ENCODE peak calls at places on chromosome 20, in four cellular contexts. One of them, this sample, is unnamed.

GRCh38 chr20:10040070-10040970 is 5.5 kb downstream of the ANKEF1 start:
- DNase-seq in nephron progenitor cell: no peak
- DNase-seq in CD4-positive, alpha-beta T cell: no peak
- DNase-seq in heart left ventricle: no peak
- DNase-seq in this sample: no peak

GRCh38 chr20:14148042-14148441 is 152.7 kb downstream of the MACROD2 start:
- DNase-seq in nephron progenitor cell: no peak
- DNase-seq in CD4-positive, alpha-beta T cell: no peak
- DNase-seq in heart left ventricle: no peak
- DNase-seq in this sample: no peak

GRCh38 chr20:25270829-25271251 is 23.0 kb downstream of the PYGB start:
- DNase-seq in nephron progenitor cell: no peak
- DNase-seq in CD4-positive, alpha-beta T cell: no peak
- DNase-seq in heart left ventricle: peak
- DNase-seq in this sample: peak

GRCh38 chr20:62350098-62350628 is 16.9 kb downstream of the LAMA5 start:
- DNase-seq in nephron progenitor cell: no peak
- DNase-seq in CD4-positive, alpha-beta T cell: no peak
- DNase-seq in heart left ventricle: peak
- DNase-seq in this sample: no peak

GRCh38 chr20:23174821-23175220 is 88.7 kb upstream of the CD93 start:
- DNase-seq in nephron progenitor cell: no peak
- DNase-seq in CD4-positive, alpha-beta T cell: no peak
- DNase-seq in heart left ventricle: no peak
- DNase-seq in this sample: no peak

GRCh38 chr20:59748555-59749292 is 144.4 kb downstream of the PHACTR3 start:
- DNase-seq in nephron progenitor cell: no peak
- DNase-seq in CD4-positive, alpha-beta T cell: no peak
- DNase-seq in heart left ventricle: no peak
- DNase-seq in this sample: no peak

GRCh38 chr20:43750774-43751166 is 24.0 kb upstream of the GTSF1L start:
- DNase-seq in nephron progenitor cell: no peak
- DNase-seq in CD4-positive, alpha-beta T cell: no peak
- DNase-seq in heart left ventricle: no peak
- DNase-seq in this sample: no peak

GRCh38 chr20:16914277-16914676 is 166.1 kb downstream of the OTOR start:
- DNase-seq in nephron progenitor cell: no peak
- DNase-seq in CD4-positive, alpha-beta T cell: no peak
- DNase-seq in heart left ventricle: no peak
- DNase-seq in this sample: no peak

GRCh38 chr20:40953856-40954255 is 74.8 kb upstream of the TOP1 start:
- DNase-seq in nephron progenitor cell: no peak
- DNase-seq in CD4-positive, alpha-beta T cell: no peak
- DNase-seq in heart left ventricle: no peak
- DNase-seq in this sample: peak

GRCh38 chr20:6691541-6691940 is 75.9 kb upstream of the BMP2 start:
- DNase-seq in nephron progenitor cell: no peak
- DNase-seq in CD4-positive, alpha-beta T cell: no peak
- DNase-seq in heart left ventricle: no peak
- DNase-seq in this sample: no peak

GRCh38 chr20:1509237-1509636 is 18.0 kb upstream of the SIRPB2 start:
- DNase-seq in nephron progenitor cell: no peak
- DNase-seq in CD4-positive, alpha-beta T cell: no peak
- DNase-seq in heart left ventricle: no peak
- DNase-seq in this sample: no peak

GRCh38 chr20:16441526-16442164 is 131.6 kb downstream of the KIF16B start:
- DNase-seq in nephron progenitor cell: no peak
- DNase-seq in CD4-positive, alpha-beta T cell: no peak
- DNase-seq in heart left ventricle: no peak
- DNase-seq in this sample: no peak

GRCh38 chr20:48828734-48829460 is 1.1 kb upstream of the PREX1 start:
- DNase-seq in nephron progenitor cell: no peak
- DNase-seq in CD4-positive, alpha-beta T cell: no peak
- DNase-seq in heart left ventricle: no peak
- DNase-seq in this sample: no peak

GRCh38 chr20:41643504-41643938 is 25.3 kb upstream of the CHD6 start:
- DNase-seq in nephron progenitor cell: no peak
- DNase-seq in CD4-positive, alpha-beta T cell: no peak
- DNase-seq in heart left ventricle: no peak
- DNase-seq in this sample: no peak

GRCh38 chr20:1961374-1961773 is 32.5 kb downstream of the PDYN start:
- DNase-seq in nephron progenitor cell: no peak
- DNase-seq in CD4-positive, alpha-beta T cell: no peak
- DNase-seq in heart left ventricle: no peak
- DNase-seq in this sample: no peak

GRCh38 chr20:59682603-59683002 is 78.3 kb downstream of the PHACTR3 start:
- DNase-seq in nephron progenitor cell: no peak
- DNase-seq in CD4-positive, alpha-beta T cell: no peak
- DNase-seq in heart left ventricle: no peak
- DNase-seq in this sample: no peak

GRCh38 chr20:15395457-15395856 is 1058.0 kb upstream of the FLRT3 start:
- DNase-seq in nephron progenitor cell: no peak
- DNase-seq in CD4-positive, alpha-beta T cell: no peak
- DNase-seq in heart left ventricle: no peak
- DNase-seq in this sample: no peak

GRCh38 chr20:36093025-36093803 is 61.3 kb upstream of the EPB41L1 start:
- DNase-seq in nephron progenitor cell: peak
- DNase-seq in CD4-positive, alpha-beta T cell: peak
- DNase-seq in heart left ventricle: peak
- DNase-seq in this sample: no peak

DNA sequence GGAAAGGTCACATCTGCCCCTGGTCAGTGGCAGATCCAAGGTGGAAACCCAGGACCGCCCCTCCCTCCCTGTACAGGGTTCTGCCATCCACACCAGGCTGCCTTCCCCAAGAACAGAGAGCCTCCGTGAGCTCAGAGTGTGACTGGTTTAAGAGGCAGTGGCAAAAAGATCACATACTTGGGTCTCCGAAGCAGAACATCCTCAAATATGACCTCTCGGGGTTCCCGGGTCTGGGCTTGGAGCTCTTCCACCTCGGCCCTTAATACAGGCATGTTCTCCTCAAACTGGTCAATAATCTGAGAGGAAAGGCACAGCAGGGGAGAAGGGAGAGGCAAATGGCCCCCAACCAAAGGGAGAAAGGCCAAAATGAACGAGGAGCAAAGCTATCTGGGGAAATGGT is 14.8 kb downstream of the C20orf96 start:
- DNase-seq in nephron progenitor cell: no peak
- DNase-seq in CD4-positive, alpha-beta T cell: no peak
- DNase-seq in heart left ventricle: no peak
- DNase-seq in this sample: peak
- TF ChIP-seq CTCF in nephron progenitor cell: no peak
- TF ChIP-seq CTCF in CD4-positive, alpha-beta T cell: no peak
- TF ChIP-seq CTCF in heart left ventricle: no peak
- TF ChIP-seq CTCF in this sample: no peak

GRCh38 chr20:20665200-20665599 is 47.2 kb downstream of the RALGAPA2 start:
- DNase-seq in nephron progenitor cell: no peak
- DNase-seq in CD4-positive, alpha-beta T cell: no peak
- DNase-seq in heart left ventricle: no peak
- DNase-seq in this sample: no peak

GRCh38 chr20:20665933-20666332 is 46.5 kb downstream of the RALGAPA2 start:
- DNase-seq in nephron progenitor cell: no peak
- DNase-seq in CD4-positive, alpha-beta T cell: no peak
- DNase-seq in heart left ventricle: no peak
- DNase-seq in this sample: no peak

GRCh38 chr20:20666359-20666758 is 46.1 kb downstream of the RALGAPA2 start:
- DNase-seq in nephron progenitor cell: no peak
- DNase-seq in CD4-positive, alpha-beta T cell: no peak
- DNase-seq in heart left ventricle: no peak
- DNase-seq in this sample: no peak

GRCh38 chr20:20663841-20664240 is 48.6 kb downstream of the RALGAPA2 start:
- DNase-seq in nephron progenitor cell: no peak
- DNase-seq in CD4-positive, alpha-beta T cell: no peak
- DNase-seq in heart left ventricle: no peak
- DNase-seq in this sample: no peak

DNA sequence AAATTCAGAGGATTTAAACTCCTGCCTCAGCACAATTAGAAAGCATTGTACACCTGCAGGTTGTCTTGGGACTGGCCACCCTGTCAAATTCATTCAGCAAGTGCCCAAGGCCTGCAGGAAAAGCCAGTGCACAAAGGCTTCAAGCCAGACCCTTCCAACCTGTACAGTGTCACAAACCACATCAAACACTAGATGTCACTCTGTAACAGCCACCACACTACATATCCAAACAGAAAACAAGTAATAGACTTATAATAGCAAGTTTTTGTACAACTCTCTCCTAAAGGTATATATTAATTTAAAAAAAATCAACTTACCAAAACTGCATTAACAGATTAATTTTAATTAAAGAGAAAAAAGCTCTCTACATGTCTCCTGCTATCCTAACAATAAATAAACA is 47.6 kb downstream of the RALGAPA2 start:
- DNase-seq in nephron progenitor cell: peak
- DNase-seq in CD4-positive, alpha-beta T cell: no peak
- DNase-seq in heart left ventricle: no peak
- DNase-seq in this sample: no peak
- TF ChIP-seq CTCF in nephron progenitor cell: peak
- TF ChIP-seq CTCF in CD4-positive, alpha-beta T cell: peak
- TF ChIP-seq CTCF in heart left ventricle: peak
- TF ChIP-seq CTCF in this sample: peak

DNA sequence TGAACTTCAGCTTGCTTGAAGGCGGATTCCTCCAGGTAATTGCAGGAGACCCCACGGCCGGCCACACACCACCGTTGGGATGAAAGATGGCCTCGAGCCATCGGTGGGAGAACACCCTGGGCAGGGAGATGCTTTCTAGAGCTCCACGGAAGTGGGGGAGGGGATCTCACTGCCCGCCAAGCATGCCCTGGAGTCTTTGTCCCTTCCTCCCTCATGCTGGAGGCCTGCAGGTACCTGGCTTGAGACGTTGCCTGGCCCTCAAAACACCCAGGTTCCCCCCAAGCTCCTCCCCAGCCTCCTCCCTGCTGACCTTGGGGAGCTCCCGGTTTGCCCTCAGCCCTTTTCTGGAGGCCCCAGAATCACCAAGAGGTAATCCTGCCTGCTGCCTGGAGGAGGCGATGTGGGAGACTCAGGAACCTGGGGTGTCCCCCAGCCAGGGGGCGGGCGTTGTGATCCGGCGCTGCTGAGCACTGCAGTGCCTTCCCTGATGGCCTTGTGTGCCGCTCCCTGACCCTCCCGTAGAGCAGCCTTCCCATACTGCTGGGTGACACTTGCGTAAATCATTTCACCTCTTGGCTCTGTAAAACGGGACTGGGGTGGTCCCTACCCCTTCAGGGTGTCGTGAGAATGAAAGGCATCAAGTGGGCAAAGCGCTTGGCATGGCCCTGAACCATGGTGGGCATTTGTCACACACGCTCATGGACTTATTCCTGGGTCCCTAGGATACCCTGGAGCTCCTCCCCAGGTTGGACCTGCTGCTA is 91.4 kb downstream of the CEBPB start:
- DNase-seq in nephron progenitor cell: peak
- DNase-seq in CD4-positive, alpha-beta T cell: no peak
- DNase-seq in heart left ventricle: no peak
- DNase-seq in this sample: no peak
- TF ChIP-seq CTCF in nephron progenitor cell: no peak
- TF ChIP-seq CTCF in CD4-positive, alpha-beta T cell: no peak
- TF ChIP-seq CTCF in heart left ventricle: no peak
- TF ChIP-seq CTCF in this sample: peak

GRCh38 chr20:326645-327031 is 1.3 kb downstream of the SOX12 start:
- DNase-seq in nephron progenitor cell: peak
- DNase-seq in CD4-positive, alpha-beta T cell: no peak
- DNase-seq in heart left ventricle: peak
- DNase-seq in this sample: no peak
- TF ChIP-seq CTCF in nephron progenitor cell: no peak
- TF ChIP-seq CTCF in CD4-positive, alpha-beta T cell: no peak
- TF ChIP-seq CTCF in heart left ventricle: no peak
- TF ChIP-seq CTCF in this sample: no peak

DNA sequence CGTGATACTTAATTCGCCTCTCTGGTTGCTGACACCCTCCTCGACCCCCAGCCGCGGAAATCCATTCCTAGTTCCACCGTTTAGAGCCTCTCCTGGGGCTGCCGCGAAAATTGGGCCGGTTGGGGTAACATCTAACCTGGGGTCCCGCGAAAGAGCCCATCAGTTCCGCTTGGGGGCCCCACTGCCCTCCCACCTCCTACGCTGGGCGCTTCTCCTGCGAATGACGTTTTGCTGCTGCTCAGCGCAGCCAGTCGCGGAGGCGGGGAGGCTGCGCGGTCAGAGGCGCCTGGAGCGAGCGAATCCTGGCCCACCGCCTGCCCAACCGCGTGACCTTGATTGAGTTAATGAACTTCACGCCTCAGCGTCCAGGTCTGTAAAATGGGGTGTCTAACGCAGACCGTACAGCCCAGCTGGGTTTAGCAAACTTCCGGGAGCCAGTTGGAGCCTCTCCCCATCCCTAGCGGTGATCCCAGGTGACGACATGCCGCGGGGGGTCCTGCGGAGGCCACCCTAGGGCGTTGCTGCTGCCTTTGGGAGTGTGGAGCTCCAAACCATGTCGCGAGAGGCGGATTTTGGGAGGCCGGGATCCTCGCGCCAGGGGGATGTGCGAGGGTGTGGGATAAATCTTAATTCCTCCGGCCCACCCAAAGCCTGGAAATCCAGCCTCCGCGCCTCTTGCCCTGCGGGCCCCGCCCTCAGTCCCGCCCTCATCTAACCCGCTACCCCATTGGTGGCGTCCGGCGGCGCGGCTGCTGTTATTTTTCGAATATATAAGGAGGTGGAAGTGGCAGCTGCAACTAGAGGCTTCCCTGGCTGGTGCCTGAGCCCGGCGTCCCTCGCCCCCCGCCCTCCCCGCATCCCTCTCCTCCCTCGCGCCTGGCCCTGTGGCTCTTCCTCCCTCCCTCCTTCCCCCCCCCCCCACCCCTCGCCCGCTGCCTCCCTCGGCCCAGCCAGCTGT is at the start of gene CDC25B:
- DNase-seq in nephron progenitor cell: peak
- DNase-seq in CD4-positive, alpha-beta T cell: peak
- DNase-seq in heart left ventricle: peak
- DNase-seq in this sample: peak
- TF ChIP-seq CTCF in nephron progenitor cell: peak
- TF ChIP-seq CTCF in CD4-positive, alpha-beta T cell: peak
- TF ChIP-seq CTCF in heart left ventricle: peak
- TF ChIP-seq CTCF in this sample: peak

GRCh38 chr20:54197621-54198604 is 10.0 kb upstream of the PFDN4 start:
- DNase-seq in nephron progenitor cell: no peak
- DNase-seq in CD4-positive, alpha-beta T cell: no peak
- DNase-seq in heart left ventricle: no peak
- DNase-seq in this sample: no peak
- TF ChIP-seq CTCF in nephron progenitor cell: no peak
- TF ChIP-seq CTCF in CD4-positive, alpha-beta T cell: no peak
- TF ChIP-seq CTCF in heart left ventricle: no peak
- TF ChIP-seq CTCF in this sample: no peak

This sample was measured in osteocyte.